ENCODE peak calls at places on chromosomes 7 and 10, in five cellular contexts. V, G, H, X and L are unnamed samples.

GRCh38 chr10:108095932-108096925 is 931.7 kb upstream of the SORCS1 start:
- DNase-seq in V (no peak), G (no peak), H (no peak), X (no peak), L (no peak)

GRCh38 chr7:149293946-149294640 is 32.1 kb downstream of the ZNF783 start:
- DNase-seq in V (no peak), G (peak; percentile 82), H (no peak), X (no peak), L (peak; percentile 29)

GRCh38 chr10:4767033-4767814 is 58.8 kb upstream of the AKR1E2 start:
- DNase-seq in V (no peak), G (no peak), H (no peak), X (peak; percentile 82), L (no peak)

GRCh38 chr7:12066561-12066960 is 144.5 kb upstream of the TMEM106B start:
- DNase-seq in V (no peak), G (no peak), H (no peak), X (no peak), L (no peak)

GRCh38 chr10:77283326-77283725 is 354.3 kb downstream of the KCNMA1 start:
- DNase-seq in V (no peak), G (no peak), H (no peak), X (no peak), L (no peak)

GRCh38 chr7:69756235-69756634 is 158.0 kb downstream of the AUTS2 start:
- DNase-seq in V (no peak), G (no peak), H (no peak), X (no peak), L (no peak)

GRCh38 chr7:76515999-76516443 is 5.7 kb downstream of the UPK3B start:
- DNase-seq in V (peak; percentile 7), G (no peak), H (no peak), X (no peak), L (no peak)

GRCh38 chr7:141074162-141074989 is 512 bp downstream of the TMEM178B start:
- DNase-seq in V (no peak), G (no peak), H (peak; percentile 47), X (peak; percentile 9), L (no peak)

GRCh38 chr7:27842094-27842493 is 102.1 kb downstream of the TAX1BP1 start:
- DNase-seq in V (no peak), G (no peak), H (no peak), X (no peak), L (no peak)

GRCh38 chr10:119031496-119032059 is 2.1 kb downstream of the NANOS1 start:
- DNase-seq in V (no peak), G (peak; percentile 4), H (no peak), X (peak; percentile 74), L (no peak)

GRCh38 chr10:119026301-119027110 is 3.0 kb upstream of the NANOS1 start:
- DNase-seq in V (no peak), G (no peak), H (no peak), X (peak; percentile 19), L (no peak)

GRCh38 chr10:119029613-119030420 is at the start of gene NANOS1:
- DNase-seq in V (no peak), G (peak; percentile 85), H (peak; percentile 37), X (no peak), L (peak; percentile 52)

GRCh38 chr10:119030421-119031250 is 1.1 kb downstream of the NANOS1 start:
- DNase-seq in V (no peak), G (peak; percentile 85), H (peak; percentile 51), X (peak; percentile 55), L (no peak)

DNA sequence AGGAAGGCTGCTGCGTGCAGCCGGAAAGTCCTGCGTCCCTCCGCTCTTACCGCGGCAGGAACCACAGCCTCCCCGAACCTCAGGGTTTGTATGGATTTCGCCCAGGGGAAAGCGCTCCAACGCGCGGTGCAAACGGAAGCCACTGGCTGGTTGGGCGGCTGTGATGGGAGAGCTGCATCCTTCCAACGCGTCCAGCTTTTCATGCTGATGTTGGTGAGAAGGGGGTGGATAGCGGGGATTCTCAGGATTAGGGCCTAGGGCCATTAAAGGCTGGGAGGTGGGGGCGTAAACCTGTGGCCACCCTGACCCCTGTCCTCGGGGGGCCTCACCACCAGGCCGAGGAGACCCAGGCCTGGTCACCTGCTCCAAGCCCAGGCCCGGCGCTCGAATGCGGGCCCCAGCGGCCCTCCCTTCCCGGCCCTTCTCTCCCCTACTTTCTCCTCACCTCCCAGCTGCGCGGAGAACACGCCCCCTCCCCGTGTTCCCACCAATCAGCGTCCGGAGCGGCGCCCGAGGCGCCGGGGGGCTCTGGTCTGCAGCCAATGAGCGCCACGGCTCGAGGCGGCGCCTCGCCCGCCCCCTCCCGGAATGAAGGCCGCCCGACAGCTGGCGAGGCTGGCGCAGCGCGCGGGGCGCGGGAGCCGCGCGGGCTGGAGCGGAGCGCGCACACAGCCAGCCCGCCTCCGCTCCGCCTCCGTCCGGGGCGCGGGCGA is 458 bp upstream of the NANOS1 start:
- DNase-seq in V (peak; percentile 45), G (peak; percentile 96), H (peak; percentile 79), X (peak; percentile 81), L (peak; percentile 90)
- TF ChIP-seq CTCF in V (no peak), G (peak; percentile 42), H (no peak), X (no peak), L (no peak)

DNA sequence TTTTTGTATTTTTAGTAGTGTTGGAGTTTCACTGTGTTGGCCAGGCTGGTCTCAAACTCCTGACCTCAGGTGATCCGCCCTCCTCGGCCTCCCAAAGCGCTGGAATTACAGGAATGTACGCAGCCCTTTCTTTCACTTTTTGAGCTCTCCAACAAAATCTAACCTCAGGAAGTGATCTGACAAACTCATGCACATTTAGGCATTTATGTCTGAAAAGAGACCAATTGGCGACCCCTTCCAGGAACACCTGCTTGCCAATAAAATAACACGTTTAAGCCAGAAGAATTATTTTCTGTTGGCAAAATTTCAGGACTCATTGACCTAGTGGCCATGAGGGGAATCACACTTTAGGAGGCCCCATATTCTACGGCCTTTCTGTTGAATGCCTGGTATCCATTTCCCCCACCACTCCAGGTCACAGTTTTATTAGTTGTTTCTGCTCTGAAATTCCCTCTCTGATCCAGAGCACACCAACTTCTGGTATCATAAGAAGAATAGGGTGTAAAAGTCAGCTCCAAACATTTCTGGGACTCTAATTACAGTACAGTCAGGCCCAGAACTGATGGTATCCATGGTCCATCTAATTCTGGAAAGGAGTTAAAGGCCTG is 65.8 kb upstream of the FRMD4A start:
- DNase-seq in V (no peak), G (no peak), H (no peak), X (no peak), L (no peak)
- TF ChIP-seq CTCF in V (peak; percentile 52), G (peak; percentile 65), H (peak; percentile 57), X (peak; percentile 51), L (peak; percentile 87)

GRCh38 chr10:64738462-64738861 is 1217.3 kb downstream of the REEP3 start:
- DNase-seq in V (no peak), G (no peak), H (no peak), X (no peak), L (no peak)

GRCh38 chr10:64731016-64731415 is 1209.8 kb downstream of the REEP3 start:
- DNase-seq in V (no peak), G (no peak), H (no peak), X (no peak), L (no peak)

GRCh38 chr10:64732372-64732715 is 1211.1 kb downstream of the REEP3 start:
- DNase-seq in V (no peak), G (no peak), H (no peak), X (no peak), L (no peak)

GRCh38 chr10:64733980-64734379 is 1212.8 kb downstream of the REEP3 start:
- DNase-seq in V (no peak), G (no peak), H (peak; percentile 2), X (peak; percentile 45), L (no peak)
- TF ChIP-seq CTCF in V (no peak), G (peak; percentile 54), H (peak; percentile 67), X (no peak), L (no peak)

GRCh38 chr10:21421794-21422193 is 103.7 kb downstream of the SKIDA1 start:
- DNase-seq in V (no peak), G (no peak), H (no peak), X (no peak), L (no peak)

GRCh38 chr10:21413680-21414079 is 111.8 kb downstream of the SKIDA1 start:
- DNase-seq in V (no peak), G (no peak), H (no peak), X (no peak), L (no peak)

GRCh38 chr10:21421016-21421415 is 104.5 kb downstream of the SKIDA1 start:
- DNase-seq in V (no peak), G (no peak), H (no peak), X (no peak), L (no peak)

GRCh38 chr10:21413268-21413667 is 112.2 kb downstream of the SKIDA1 start:
- DNase-seq in V (no peak), G (no peak), H (no peak), X (no peak), L (no peak)

GRCh38 chr10:21417172-21417712 is 108.2 kb downstream of the SKIDA1 start:
- DNase-seq in V (no peak), G (no peak), H (no peak), X (no peak), L (no peak)
- TF ChIP-seq CTCF in V (no peak), G (no peak), H (no peak), X (no peak), L (no peak)

DNA sequence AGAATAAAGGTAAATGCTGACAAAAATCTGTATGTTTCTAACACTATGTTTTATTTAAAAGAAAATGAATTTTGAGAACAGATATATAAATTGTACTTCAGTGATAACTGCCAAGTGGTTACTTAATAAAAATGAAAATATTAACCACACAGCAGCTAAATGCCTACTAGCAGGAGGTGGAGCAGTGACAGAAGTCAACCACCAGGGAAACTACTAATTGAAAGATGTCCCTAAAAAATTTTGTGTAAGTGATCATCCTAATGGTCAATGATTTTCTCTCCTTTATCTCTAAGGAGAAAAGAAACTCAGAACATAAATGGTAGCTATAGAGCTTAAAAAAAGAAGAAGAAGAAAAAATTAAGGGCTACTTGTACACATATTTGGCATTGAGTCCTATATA is 22.9 kb downstream of the WNT16 start:
- DNase-seq in V (no peak), G (no peak), H (no peak), X (no peak), L (no peak)
- TF ChIP-seq CTCF in V (no peak), G (peak; percentile 14), H (peak; percentile 53), X (no peak), L (no peak)